ENCODE peak calls at places on chromosomes 1 and 21, in eight cellular contexts. E is naive thymus-derived CD4-positive, alpha-beta T cell; B is fibroblast of mammary gland; K is glutamatergic neuron; F is RWPE2; X is CD8-positive, alpha-beta memory T cell; G is cardiac muscle cell; A is foreskin fibroblast. Q is an unnamed sample.

GRCh38 chr1:13908128-13908527 is 208.1 kb downstream of the PRDM2 start:
- DNase-seq in B (no peak), E (no peak), A (no peak), F (no peak), G (no peak), K (no peak), X (no peak), Q (no peak)

GRCh38 chr1:153616144-153616884 is at the start of gene S100A14:
- DNase-seq in E (no peak), G (no peak), A (no peak), F (peak; percentile 90), X (no peak), B (no peak), K (no peak), Q (no peak)

GRCh38 chr1:150613061-150613920 is 16.1 kb downstream of the ENSA start:
- DNase-seq in K (no peak), X (no peak), F (no peak), B (peak; percentile 99), G (peak; percentile 87), A (peak; percentile 90), E (no peak), Q (peak; percentile 70)

GRCh38 chr1:156356875-156357534 is 12.0 kb upstream of the RHBG start:
- DNase-seq in A (peak; percentile 14), K (peak; percentile 79), B (no peak), E (peak; percentile 34), G (no peak), F (no peak), X (peak; percentile 53), Q (no peak)

GRCh38 chr21:45421071-45421845 is 16.3 kb downstream of the COL18A1 start:
- DNase-seq in F (peak; percentile 69), G (no peak), X (no peak), K (peak; percentile 19), E (no peak), B (no peak), A (no peak), Q (no peak)

GRCh38 chr1:55375617-55376258 is 160.6 kb upstream of the USP24 start:
- DNase-seq in K (peak; percentile 30), G (peak; percentile 69), X (peak; percentile 6), B (peak; percentile 70), A (peak; percentile 76), F (no peak), E (peak; percentile 3), Q (peak; percentile 52)

GRCh38 chr1:92883297-92883696 is 51.5 kb downstream of the RPL5 start:
- DNase-seq in F (no peak), K (no peak), B (no peak), E (no peak), G (no peak), A (no peak), X (no peak), Q (no peak)

GRCh38 chr21:38798481-38798882 is 7.2 kb upstream of the ETS2 start:
- DNase-seq in F (peak; percentile 95), K (no peak), G (peak; percentile 50), B (no peak), E (no peak), A (no peak), X (no peak), Q (no peak)

GRCh38 chr1:31435471-31436409 is 22.7 kb downstream of the SERINC2 start:
- DNase-seq in K (no peak), X (no peak), A (no peak), F (no peak), E (no peak), G (no peak), B (no peak), Q (no peak)

GRCh38 chr1:27593341-27594326 is 10.3 kb downstream of the AHDC1 start:
- DNase-seq in E (no peak), G (no peak), K (peak; percentile 74), F (no peak), A (no peak), X (no peak), B (no peak), Q (no peak)

GRCh38 chr21:38989745-38990423 is 184.2 kb downstream of the ETS2 start:
- DNase-seq in K (no peak), X (no peak), G (peak; percentile 93), B (peak; percentile 92), F (no peak), E (no peak), A (peak; percentile 90), Q (peak; percentile 77)

GRCh38 chr1:39132505-39133339 is 71.8 kb upstream of the MACF1 start:
- DNase-seq in X (no peak), A (no peak), G (peak; percentile 65), K (peak; percentile 78), E (no peak), B (peak; percentile 55), F (peak; percentile 75), Q (peak; percentile 23)

GRCh38 chr1:17569200-17570139 is 30.0 kb downstream of the ARHGEF10L start:
- DNase-seq in K (no peak), G (peak; percentile 94), F (no peak), A (peak; percentile 90), E (no peak), X (no peak), B (peak; percentile 91), Q (peak; percentile 98)

GRCh38 chr1:18149113-18149641 is 41.6 kb downstream of the IGSF21 start:
- DNase-seq in K (peak; percentile 49), G (no peak), X (no peak), B (no peak), E (no peak), F (no peak), A (no peak), Q (no peak)

Q was measured in AG10803.